ENCODE peak calls at places on chromosomes 11 and 22, in five cellular contexts. One of them, this sample, is unnamed.

GRCh38 chr22:30873086-30873650 is 95.4 kb downstream of the MORC2 start:
- DNase-seq in GM10248: no peak
- DNase-seq in amygdala: no peak
- DNase-seq in stimulated activated CD4-positive, alpha-beta T cell treated with anti-CD3 and anti-CD28 coated beads, Interleukin-2, amount 100 ng/mL, for 24 hours: no peak
- DNase-seq in effector CD4-positive, alpha-beta T cell: no peak
- DNase-seq in this sample: no peak

GRCh38 chr11:64039012-64039665 is 3.4 kb downstream of the FLRT1 start:
- DNase-seq in stimulated activated CD4-positive, alpha-beta T cell treated with anti-CD3 and anti-CD28 coated beads, Interleukin-2, amount 100 ng/mL, for 24 hours: no peak
- DNase-seq in GM10248: no peak
- DNase-seq in effector CD4-positive, alpha-beta T cell: no peak
- DNase-seq in amygdala: no peak
- DNase-seq in this sample: no peak

GRCh38 chr22:46610345-46610744 is 9.8 kb upstream of the GRAMD4 start:
- DNase-seq in stimulated activated CD4-positive, alpha-beta T cell treated with anti-CD3 and anti-CD28 coated beads, Interleukin-2, amount 100 ng/mL, for 24 hours: no peak
- DNase-seq in GM10248: no peak
- DNase-seq in effector CD4-positive, alpha-beta T cell: no peak
- DNase-seq in amygdala: no peak
- DNase-seq in this sample: no peak

GRCh38 chr11:47267858-47268257 is 2.1 kb upstream of the MADD start:
- DNase-seq in amygdala: no peak
- DNase-seq in GM10248: no peak
- DNase-seq in effector CD4-positive, alpha-beta T cell: no peak
- DNase-seq in stimulated activated CD4-positive, alpha-beta T cell treated with anti-CD3 and anti-CD28 coated beads, Interleukin-2, amount 100 ng/mL, for 24 hours: no peak
- DNase-seq in this sample: no peak

GRCh38 chr11:70933986-70934583 is 318.3 kb downstream of the SHANK2 start:
- DNase-seq in stimulated activated CD4-positive, alpha-beta T cell treated with anti-CD3 and anti-CD28 coated beads, Interleukin-2, amount 100 ng/mL, for 24 hours: no peak
- DNase-seq in amygdala: no peak
- DNase-seq in effector CD4-positive, alpha-beta T cell: no peak
- DNase-seq in GM10248: no peak
- DNase-seq in this sample: no peak

GRCh38 chr11:115939726-115940421 is 435.7 kb upstream of the CADM1 start:
- DNase-seq in amygdala: no peak
- DNase-seq in GM10248: no peak
- DNase-seq in effector CD4-positive, alpha-beta T cell: no peak
- DNase-seq in stimulated activated CD4-positive, alpha-beta T cell treated with anti-CD3 and anti-CD28 coated beads, Interleukin-2, amount 100 ng/mL, for 24 hours: no peak
- DNase-seq in this sample: no peak

GRCh38 chr11:76824980-76825725 is 35.6 kb upstream of the ACER3 start:
- DNase-seq in stimulated activated CD4-positive, alpha-beta T cell treated with anti-CD3 and anti-CD28 coated beads, Interleukin-2, amount 100 ng/mL, for 24 hours: no peak
- DNase-seq in amygdala: no peak
- DNase-seq in effector CD4-positive, alpha-beta T cell: no peak
- DNase-seq in GM10248: no peak
- DNase-seq in this sample: no peak

GRCh38 chr11:121513807-121514206 is 61.0 kb upstream of the SORL1-AS1 start:
- DNase-seq in amygdala: no peak
- DNase-seq in stimulated activated CD4-positive, alpha-beta T cell treated with anti-CD3 and anti-CD28 coated beads, Interleukin-2, amount 100 ng/mL, for 24 hours: no peak
- DNase-seq in effector CD4-positive, alpha-beta T cell: no peak
- DNase-seq in GM10248: no peak
- DNase-seq in this sample: no peak

GRCh38 chr22:45413368-45414211 is at the start of the genes RIBC2 and SMC1B:
- DNase-seq in amygdala: no peak
- DNase-seq in GM10248: peak
- DNase-seq in stimulated activated CD4-positive, alpha-beta T cell treated with anti-CD3 and anti-CD28 coated beads, Interleukin-2, amount 100 ng/mL, for 24 hours: peak
- DNase-seq in effector CD4-positive, alpha-beta T cell: peak
- DNase-seq in this sample: peak

GRCh38 chr11:78416285-78417174 is 1.1 kb downstream of the GAB2 start:
- DNase-seq in effector CD4-positive, alpha-beta T cell: peak
- DNase-seq in GM10248: peak
- DNase-seq in stimulated activated CD4-positive, alpha-beta T cell treated with anti-CD3 and anti-CD28 coated beads, Interleukin-2, amount 100 ng/mL, for 24 hours: peak
- DNase-seq in amygdala: peak
- DNase-seq in this sample: peak

GRCh38 chr11:7671807-7672206 is 1.5 kb downstream of the CYB5R2 start:
- DNase-seq in GM10248: peak
- DNase-seq in effector CD4-positive, alpha-beta T cell: no peak
- DNase-seq in stimulated activated CD4-positive, alpha-beta T cell treated with anti-CD3 and anti-CD28 coated beads, Interleukin-2, amount 100 ng/mL, for 24 hours: no peak
- DNase-seq in amygdala: no peak
- DNase-seq in this sample: no peak

GRCh38 chr22:22398530-22399327 is 109.8 kb downstream of the ZNF280B start:
- DNase-seq in amygdala: no peak
- DNase-seq in stimulated activated CD4-positive, alpha-beta T cell treated with anti-CD3 and anti-CD28 coated beads, Interleukin-2, amount 100 ng/mL, for 24 hours: no peak
- DNase-seq in effector CD4-positive, alpha-beta T cell: no peak
- DNase-seq in GM10248: no peak
- DNase-seq in this sample: no peak

GRCh38 chr11:131675489-131675888 is 305.1 kb downstream of the NTM start:
- DNase-seq in stimulated activated CD4-positive, alpha-beta T cell treated with anti-CD3 and anti-CD28 coated beads, Interleukin-2, amount 100 ng/mL, for 24 hours: no peak
- DNase-seq in amygdala: no peak
- DNase-seq in effector CD4-positive, alpha-beta T cell: no peak
- DNase-seq in GM10248: no peak
- DNase-seq in this sample: no peak

GRCh38 chr11:19344661-19345518 is 104.1 kb upstream of the E2F8 start:
- DNase-seq in GM10248: peak
- DNase-seq in stimulated activated CD4-positive, alpha-beta T cell treated with anti-CD3 and anti-CD28 coated beads, Interleukin-2, amount 100 ng/mL, for 24 hours: no peak
- DNase-seq in amygdala: peak
- DNase-seq in effector CD4-positive, alpha-beta T cell: no peak
- DNase-seq in this sample: no peak

GRCh38 chr11:78548911-78549572 is 25.6 kb downstream of the NARS2 start:
- DNase-seq in amygdala: no peak
- DNase-seq in GM10248: no peak
- DNase-seq in stimulated activated CD4-positive, alpha-beta T cell treated with anti-CD3 and anti-CD28 coated beads, Interleukin-2, amount 100 ng/mL, for 24 hours: no peak
- DNase-seq in effector CD4-positive, alpha-beta T cell: no peak
- DNase-seq in this sample: no peak

GRCh38 chr11:10594407-10594806 is 25.9 kb upstream of the LYVE1 start:
- DNase-seq in GM10248: no peak
- DNase-seq in effector CD4-positive, alpha-beta T cell: no peak
- DNase-seq in stimulated activated CD4-positive, alpha-beta T cell treated with anti-CD3 and anti-CD28 coated beads, Interleukin-2, amount 100 ng/mL, for 24 hours: no peak
- DNase-seq in amygdala: no peak
- DNase-seq in this sample: no peak

GRCh38 chr11:118046964-118047700 is 29.7 kb upstream of the TMPRSS4 start:
- DNase-seq in effector CD4-positive, alpha-beta T cell: no peak
- DNase-seq in amygdala: no peak
- DNase-seq in GM10248: no peak
- DNase-seq in stimulated activated CD4-positive, alpha-beta T cell treated with anti-CD3 and anti-CD28 coated beads, Interleukin-2, amount 100 ng/mL, for 24 hours: no peak
- DNase-seq in this sample: no peak

This sample was measured in GF-D8.